ENCODE peak calls at places on chromosomes 6 and 20, in seven cellular contexts. C is AG09309, K is GM20000, T is heart left ventricle, F is A549, Z is choroid plexus epithelial cell, D is uterus. S is an unnamed sample.

GRCh38 chr6:39945626-39946025 is 11.4 kb upstream of the MOCS1 start:
- DNase-seq in C (no peak), K (no peak), T (no peak), F (no peak), Z (no peak), D (no peak), S (no peak)

GRCh38 chr20:34891166-34892062 is 15.0 kb downstream of the ACSS2 start:
- DNase-seq in C (peak; percentile 61), K (no peak), T (no peak), F (no peak), Z (peak; percentile 74), D (no peak), S (peak; percentile 79)

GRCh38 chr6:106870069-106870468 is 104.5 kb downstream of the CD24 start:
- DNase-seq in C (peak; percentile 65), K (no peak), T (no peak), F (peak; percentile 34), Z (peak; percentile 48), D (no peak), S (peak; percentile 39)

GRCh38 chr20:19793716-19794115 is 35.7 kb downstream of the RIN2 start:
- DNase-seq in C (no peak), K (no peak), T (no peak), F (no peak), Z (no peak), D (no peak), S (no peak)

GRCh38 chr6:127243501-127243900 is 23.2 kb upstream of the RNF146 start:
- DNase-seq in C (peak; percentile 29), K (no peak), T (no peak), F (no peak), Z (peak; percentile 21), D (no peak), S (no peak)

GRCh38 chr6:143673638-143674037 is 4.1 kb upstream of the PHACTR2 start:
- DNase-seq in C (peak; percentile 54), K (no peak), T (no peak), F (peak; percentile 77), Z (peak; percentile 59), D (peak; percentile 40), S (peak; percentile 81)

GRCh38 chr6:25331085-25331685 is 52.0 kb downstream of the CARMIL1 start:
- DNase-seq in C (no peak), K (no peak), T (no peak), F (no peak), Z (no peak), D (no peak), S (no peak)

GRCh38 chr20:19828233-19828632 is 70.2 kb downstream of the RIN2 start:
- DNase-seq in C (no peak), K (peak; percentile 64), T (no peak), F (peak; percentile 71), Z (peak; percentile 64), D (no peak), S (peak; percentile 72)

GRCh38 chr6:43940393-43941087 is 170.5 kb downstream of the VEGFA start:
- DNase-seq in C (no peak), K (no peak), T (no peak), F (no peak), Z (no peak), D (no peak), S (no peak)

GRCh38 chr20:52081066-52081465 is 110.5 kb downstream of the ZFP64 start:
- DNase-seq in C (no peak), K (no peak), T (no peak), F (no peak), Z (no peak), D (no peak), S (no peak)

GRCh38 chr20:57080796-57081195 is 185.6 kb downstream of the BMP7 start:
- DNase-seq in C (no peak), K (no peak), T (no peak), F (peak; percentile 33), Z (peak; percentile 74), D (no peak), S (peak; percentile 32)

GRCh38 chr6:76861403-76861802 is 601.9 kb downstream of the HTR1B start:
- DNase-seq in C (no peak), K (peak; percentile 9), T (no peak), F (peak; percentile 6), Z (peak; percentile 28), D (no peak), S (peak; percentile 13)

GRCh38 chr6:119129968-119130484 is 51.6 kb upstream of the FAM184A start:
- DNase-seq in C (no peak), K (no peak), T (no peak), F (peak; percentile 28), Z (peak; percentile 69), D (no peak), S (peak; percentile 54)

GRCh38 chr20:58923117-58923712 is 57.8 kb upstream of the NELFCD start:
- DNase-seq in C (no peak), K (no peak), T (peak; percentile 40), F (no peak), Z (no peak), D (no peak), S (peak; percentile 4)

GRCh38 chr20:51440589-51440988 is 101.9 kb downstream of the NFATC2 start:
- DNase-seq in C (no peak), K (no peak), T (no peak), F (no peak), Z (peak; percentile 56), D (no peak), S (no peak)

GRCh38 chr6:491233-491632 is 99.7 kb downstream of the IRF4 start:
- DNase-seq in C (no peak), K (no peak), T (no peak), F (no peak), Z (no peak), D (no peak), S (no peak)

GRCh38 chr20:63736893-63737689 is 627 bp downstream of the LIME1 start:
- DNase-seq in C (no peak), K (peak; percentile 66), T (no peak), F (no peak), Z (no peak), D (peak; percentile 18), S (no peak)

GRCh38 chr6:67009818-67010217 is 1302.8 kb upstream of the EYS start:
- DNase-seq in C (no peak), K (no peak), T (no peak), F (peak; percentile 1), Z (peak; percentile 12), D (no peak), S (no peak)

GRCh38 chr6:167726043-167726442 is 100.7 kb upstream of the AFDN start:
- DNase-seq in C (no peak), K (no peak), T (no peak), F (no peak), Z (no peak), D (no peak), S (no peak)

GRCh38 chr6:155378724-155379123 is 64.4 kb upstream of the TFB1M start:
- DNase-seq in C (no peak), K (no peak), T (no peak), F (no peak), Z (no peak), D (no peak), S (no peak)

DNA sequence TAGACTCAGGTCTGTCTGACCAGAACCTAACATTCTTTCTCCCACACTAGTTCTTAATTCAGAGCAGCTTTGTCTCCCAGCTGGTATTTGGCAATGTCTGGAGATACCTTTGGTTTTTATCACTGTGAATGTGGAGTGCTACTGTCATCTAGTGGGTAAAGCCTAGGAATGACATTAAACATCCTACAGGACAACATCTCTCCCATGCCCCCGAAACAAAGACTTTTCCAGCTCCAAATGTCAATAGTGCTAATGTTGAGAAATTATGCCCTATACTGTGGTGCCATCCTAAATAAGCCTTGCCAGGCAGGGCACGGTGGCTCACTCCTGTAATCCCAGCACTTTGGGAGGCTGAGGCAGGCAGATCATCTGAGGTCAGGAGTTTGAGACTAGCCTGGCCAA is 4.2 kb upstream of the TTPAL start:
- DNase-seq in C (peak; percentile 46), K (no peak), T (no peak), F (peak; percentile 35), Z (peak; percentile 78), D (no peak), S (peak; percentile 85)
- TF ChIP-seq CTCF in C (peak; percentile 74), K (no peak), T (peak; percentile 37), F (peak; percentile 59), Z (peak; percentile 73), D (no peak), S (peak; percentile 54)

GRCh38 chr20:24957326-24957996 is 8.4 kb downstream of the CST7 start:
- DNase-seq in C (no peak), K (no peak), T (no peak), F (no peak), Z (no peak), D (no peak), S (no peak)
- TF ChIP-seq CTCF in C (no peak), K (no peak), T (no peak), F (no peak), Z (no peak), D (no peak), S (no peak)

GRCh38 chr20:48096957-48097890 is 311.9 kb upstream of the SULF2 start:
- DNase-seq in C (no peak), K (no peak), T (no peak), F (no peak), Z (no peak), D (no peak), S (no peak)
- TF ChIP-seq CTCF in C (no peak), K (no peak), T (no peak), F (no peak), Z (no peak), D (no peak), S (no peak)

DNA sequence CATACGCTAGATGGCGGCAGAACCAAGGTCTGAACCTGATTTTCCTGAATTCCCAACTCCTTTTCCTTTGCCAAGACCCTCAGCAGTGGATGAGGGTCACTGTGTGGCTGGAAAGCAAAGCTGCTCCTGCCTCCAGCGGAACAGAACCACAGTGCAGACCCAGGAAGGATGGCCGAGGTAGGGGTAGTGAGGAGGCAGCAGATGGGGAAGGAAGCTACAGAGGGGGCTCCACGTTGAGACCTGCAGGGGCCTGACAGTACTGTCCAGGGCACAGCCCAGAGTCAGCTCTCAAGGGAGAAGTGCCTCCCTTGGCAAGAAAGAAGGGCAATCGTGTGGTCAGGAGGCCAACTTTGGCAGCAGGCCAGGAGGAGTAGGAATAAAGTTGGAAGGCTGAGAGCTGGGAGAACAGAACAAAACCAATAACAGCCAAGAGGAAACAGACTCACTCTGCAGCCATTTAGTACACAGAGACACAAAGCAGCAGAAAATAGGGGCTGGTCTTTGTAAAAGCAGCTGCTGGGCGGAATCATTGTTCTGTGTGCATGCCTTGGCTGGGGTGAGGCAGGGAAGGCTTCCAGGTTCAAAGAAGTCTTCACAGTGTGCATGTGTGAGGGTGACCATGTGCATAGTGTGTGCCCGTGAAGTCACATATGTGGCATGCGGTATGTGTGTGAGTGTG is 3.1 kb downstream of the GABRR2 start:
- DNase-seq in C (no peak), K (no peak), T (peak; percentile 68), F (no peak), Z (peak; percentile 54), D (peak; percentile 54), S (peak; percentile 83)
- TF ChIP-seq CTCF in C (peak; percentile 75), K (no peak), T (peak; percentile 67), F (peak; percentile 18), Z (peak; percentile 81), D (peak; percentile 35), S (peak; percentile 23)

DNA sequence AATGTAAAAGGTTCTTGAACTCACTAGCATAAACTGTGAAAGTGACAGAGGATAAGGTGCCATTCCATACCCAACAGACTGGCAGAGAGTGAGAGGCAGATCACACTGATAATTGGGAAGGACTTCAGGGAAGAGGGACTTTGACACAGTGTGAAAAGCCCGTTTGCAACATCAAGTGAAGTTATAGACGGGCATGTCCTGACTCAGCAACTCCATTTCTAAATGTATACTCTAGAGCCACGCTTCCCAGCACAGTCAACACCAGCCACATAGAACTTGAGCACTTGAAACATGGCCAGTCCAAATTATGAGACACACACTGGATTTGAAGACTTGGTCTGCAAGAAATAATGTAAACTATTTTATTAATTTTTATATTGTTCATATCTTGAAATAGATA is 45.9 kb upstream of the XRN2 start:
- DNase-seq in C (no peak), K (no peak), T (no peak), F (no peak), Z (no peak), D (no peak), S (no peak)
- TF ChIP-seq CTCF in C (no peak), K (no peak), T (no peak), F (no peak), Z (no peak), D (no peak), S (no peak)